ENCODE peak calls at places on chromosomes 16 and 17, in seven cellular contexts. One of them, this sample, is unnamed.

GRCh38 chr17:17059301-17059890 is 17.1 kb downstream of the MPRIP start:
- DNase-seq in stimulated activated CD4-positive, alpha-beta T cell treated with anti-CD3 and anti-CD28 coated beads, Interleukin-1b, Interleukin-23, amount 100 ng/mL, for 1 hour: no peak
- DNase-seq in ureter: no peak
- DNase-seq in AG09319: no peak
- DNase-seq in stimulated activated CD8-positive, alpha-beta memory T cell treated with anti-CD3 and anti-CD28 coated beads, Interleukin-7, amount 100 ng/mL, for 1 hour: no peak
- DNase-seq in activated T-helper 1 cell treated with anti-CD3 and anti-CD28 coated beads, Interleukin-12 subunit alpha, Interleukin-12 subunit beta, Interleukin-2, Interleukin-4 antibody, amounts not matched to agents 30 ng/mL and 10 ng/mL and 1 ng/mL, durations not matched to agents 14 hours and 24 hours and 36 hours: no peak
- DNase-seq in GM18507: no peak
- DNase-seq in this sample: no peak

GRCh38 chr17:49952209-49952911 is 16.6 kb upstream of the DLX4 start:
- DNase-seq in stimulated activated CD4-positive, alpha-beta T cell treated with anti-CD3 and anti-CD28 coated beads, Interleukin-1b, Interleukin-23, amount 100 ng/mL, for 1 hour: peak
- DNase-seq in GM18507: peak
- DNase-seq in AG09319: peak
- DNase-seq in stimulated activated CD8-positive, alpha-beta memory T cell treated with anti-CD3 and anti-CD28 coated beads, Interleukin-7, amount 100 ng/mL, for 1 hour: peak
- DNase-seq in ureter: peak
- DNase-seq in activated T-helper 1 cell treated with anti-CD3 and anti-CD28 coated beads, Interleukin-12 subunit alpha, Interleukin-12 subunit beta, Interleukin-2, Interleukin-4 antibody, amounts not matched to agents 30 ng/mL and 10 ng/mL and 1 ng/mL, durations not matched to agents 14 hours and 24 hours and 36 hours: peak
- DNase-seq in this sample: peak

GRCh38 chr16:1034230-1035065 is 38.1 kb upstream of the SSTR5 start:
- DNase-seq in stimulated activated CD8-positive, alpha-beta memory T cell treated with anti-CD3 and anti-CD28 coated beads, Interleukin-7, amount 100 ng/mL, for 1 hour: no peak
- DNase-seq in GM18507: no peak
- DNase-seq in stimulated activated CD4-positive, alpha-beta T cell treated with anti-CD3 and anti-CD28 coated beads, Interleukin-1b, Interleukin-23, amount 100 ng/mL, for 1 hour: no peak
- DNase-seq in ureter: no peak
- DNase-seq in activated T-helper 1 cell treated with anti-CD3 and anti-CD28 coated beads, Interleukin-12 subunit alpha, Interleukin-12 subunit beta, Interleukin-2, Interleukin-4 antibody, amounts not matched to agents 30 ng/mL and 10 ng/mL and 1 ng/mL, durations not matched to agents 14 hours and 24 hours and 36 hours: no peak
- DNase-seq in AG09319: no peak
- DNase-seq in this sample: no peak

GRCh38 chr17:66570353-66571195 is 264.3 kb upstream of the CACNG5 start:
- DNase-seq in AG09319: no peak
- DNase-seq in stimulated activated CD8-positive, alpha-beta memory T cell treated with anti-CD3 and anti-CD28 coated beads, Interleukin-7, amount 100 ng/mL, for 1 hour: no peak
- DNase-seq in activated T-helper 1 cell treated with anti-CD3 and anti-CD28 coated beads, Interleukin-12 subunit alpha, Interleukin-12 subunit beta, Interleukin-2, Interleukin-4 antibody, amounts not matched to agents 30 ng/mL and 10 ng/mL and 1 ng/mL, durations not matched to agents 14 hours and 24 hours and 36 hours: no peak
- DNase-seq in stimulated activated CD4-positive, alpha-beta T cell treated with anti-CD3 and anti-CD28 coated beads, Interleukin-1b, Interleukin-23, amount 100 ng/mL, for 1 hour: no peak
- DNase-seq in GM18507: no peak
- DNase-seq in ureter: peak
- DNase-seq in this sample: no peak

GRCh38 chr16:18975109-18975508 is 8.6 kb upstream of the TMC7 start:
- DNase-seq in ureter: no peak
- DNase-seq in GM18507: no peak
- DNase-seq in stimulated activated CD4-positive, alpha-beta T cell treated with anti-CD3 and anti-CD28 coated beads, Interleukin-1b, Interleukin-23, amount 100 ng/mL, for 1 hour: no peak
- DNase-seq in stimulated activated CD8-positive, alpha-beta memory T cell treated with anti-CD3 and anti-CD28 coated beads, Interleukin-7, amount 100 ng/mL, for 1 hour: no peak
- DNase-seq in AG09319: no peak
- DNase-seq in activated T-helper 1 cell treated with anti-CD3 and anti-CD28 coated beads, Interleukin-12 subunit alpha, Interleukin-12 subunit beta, Interleukin-2, Interleukin-4 antibody, amounts not matched to agents 30 ng/mL and 10 ng/mL and 1 ng/mL, durations not matched to agents 14 hours and 24 hours and 36 hours: no peak
- DNase-seq in this sample: no peak

GRCh38 chr17:48492401-48493298 is 38.2 kb downstream of the HOXB1 start:
- DNase-seq in stimulated activated CD8-positive, alpha-beta memory T cell treated with anti-CD3 and anti-CD28 coated beads, Interleukin-7, amount 100 ng/mL, for 1 hour: peak
- DNase-seq in activated T-helper 1 cell treated with anti-CD3 and anti-CD28 coated beads, Interleukin-12 subunit alpha, Interleukin-12 subunit beta, Interleukin-2, Interleukin-4 antibody, amounts not matched to agents 30 ng/mL and 10 ng/mL and 1 ng/mL, durations not matched to agents 14 hours and 24 hours and 36 hours: peak
- DNase-seq in ureter: peak
- DNase-seq in stimulated activated CD4-positive, alpha-beta T cell treated with anti-CD3 and anti-CD28 coated beads, Interleukin-1b, Interleukin-23, amount 100 ng/mL, for 1 hour: peak
- DNase-seq in AG09319: no peak
- DNase-seq in GM18507: peak
- DNase-seq in this sample: peak

GRCh38 chr17:10618202-10618635 is 38.9 kb downstream of the MYH3 start:
- DNase-seq in stimulated activated CD4-positive, alpha-beta T cell treated with anti-CD3 and anti-CD28 coated beads, Interleukin-1b, Interleukin-23, amount 100 ng/mL, for 1 hour: no peak
- DNase-seq in ureter: peak
- DNase-seq in activated T-helper 1 cell treated with anti-CD3 and anti-CD28 coated beads, Interleukin-12 subunit alpha, Interleukin-12 subunit beta, Interleukin-2, Interleukin-4 antibody, amounts not matched to agents 30 ng/mL and 10 ng/mL and 1 ng/mL, durations not matched to agents 14 hours and 24 hours and 36 hours: peak
- DNase-seq in GM18507: peak
- DNase-seq in AG09319: peak
- DNase-seq in stimulated activated CD8-positive, alpha-beta memory T cell treated with anti-CD3 and anti-CD28 coated beads, Interleukin-7, amount 100 ng/mL, for 1 hour: peak
- DNase-seq in this sample: peak

GRCh38 chr17:42200702-42201101 is 6.4 kb upstream of the GHDC start:
- DNase-seq in GM18507: no peak
- DNase-seq in stimulated activated CD4-positive, alpha-beta T cell treated with anti-CD3 and anti-CD28 coated beads, Interleukin-1b, Interleukin-23, amount 100 ng/mL, for 1 hour: no peak
- DNase-seq in AG09319: no peak
- DNase-seq in stimulated activated CD8-positive, alpha-beta memory T cell treated with anti-CD3 and anti-CD28 coated beads, Interleukin-7, amount 100 ng/mL, for 1 hour: no peak
- DNase-seq in activated T-helper 1 cell treated with anti-CD3 and anti-CD28 coated beads, Interleukin-12 subunit alpha, Interleukin-12 subunit beta, Interleukin-2, Interleukin-4 antibody, amounts not matched to agents 30 ng/mL and 10 ng/mL and 1 ng/mL, durations not matched to agents 14 hours and 24 hours and 36 hours: no peak
- DNase-seq in ureter: no peak
- DNase-seq in this sample: no peak

GRCh38 chr17:77375108-77375507 is 234.3 kb downstream of the SEC14L1 start:
- DNase-seq in activated T-helper 1 cell treated with anti-CD3 and anti-CD28 coated beads, Interleukin-12 subunit alpha, Interleukin-12 subunit beta, Interleukin-2, Interleukin-4 antibody, amounts not matched to agents 30 ng/mL and 10 ng/mL and 1 ng/mL, durations not matched to agents 14 hours and 24 hours and 36 hours: no peak
- DNase-seq in stimulated activated CD8-positive, alpha-beta memory T cell treated with anti-CD3 and anti-CD28 coated beads, Interleukin-7, amount 100 ng/mL, for 1 hour: no peak
- DNase-seq in ureter: no peak
- DNase-seq in AG09319: no peak
- DNase-seq in stimulated activated CD4-positive, alpha-beta T cell treated with anti-CD3 and anti-CD28 coated beads, Interleukin-1b, Interleukin-23, amount 100 ng/mL, for 1 hour: no peak
- DNase-seq in GM18507: no peak
- DNase-seq in this sample: no peak

GRCh38 chr16:49638696-49639629 is 216.9 kb downstream of the ZNF423 start:
- DNase-seq in activated T-helper 1 cell treated with anti-CD3 and anti-CD28 coated beads, Interleukin-12 subunit alpha, Interleukin-12 subunit beta, Interleukin-2, Interleukin-4 antibody, amounts not matched to agents 30 ng/mL and 10 ng/mL and 1 ng/mL, durations not matched to agents 14 hours and 24 hours and 36 hours: no peak
- DNase-seq in AG09319: no peak
- DNase-seq in stimulated activated CD4-positive, alpha-beta T cell treated with anti-CD3 and anti-CD28 coated beads, Interleukin-1b, Interleukin-23, amount 100 ng/mL, for 1 hour: no peak
- DNase-seq in ureter: no peak
- DNase-seq in GM18507: no peak
- DNase-seq in stimulated activated CD8-positive, alpha-beta memory T cell treated with anti-CD3 and anti-CD28 coated beads, Interleukin-7, amount 100 ng/mL, for 1 hour: no peak
- DNase-seq in this sample: no peak

GRCh38 chr16:65121870-65122723 is at the start of gene CDH11:
- DNase-seq in GM18507: no peak
- DNase-seq in stimulated activated CD8-positive, alpha-beta memory T cell treated with anti-CD3 and anti-CD28 coated beads, Interleukin-7, amount 100 ng/mL, for 1 hour: no peak
- DNase-seq in AG09319: peak
- DNase-seq in ureter: peak
- DNase-seq in activated T-helper 1 cell treated with anti-CD3 and anti-CD28 coated beads, Interleukin-12 subunit alpha, Interleukin-12 subunit beta, Interleukin-2, Interleukin-4 antibody, amounts not matched to agents 30 ng/mL and 10 ng/mL and 1 ng/mL, durations not matched to agents 14 hours and 24 hours and 36 hours: no peak
- DNase-seq in stimulated activated CD4-positive, alpha-beta T cell treated with anti-CD3 and anti-CD28 coated beads, Interleukin-1b, Interleukin-23, amount 100 ng/mL, for 1 hour: no peak
- DNase-seq in this sample: no peak

GRCh38 chr17:68462381-68463210 is 5.3 kb upstream of the WIPI1 start:
- DNase-seq in GM18507: peak
- DNase-seq in stimulated activated CD4-positive, alpha-beta T cell treated with anti-CD3 and anti-CD28 coated beads, Interleukin-1b, Interleukin-23, amount 100 ng/mL, for 1 hour: peak
- DNase-seq in ureter: peak
- DNase-seq in AG09319: peak
- DNase-seq in stimulated activated CD8-positive, alpha-beta memory T cell treated with anti-CD3 and anti-CD28 coated beads, Interleukin-7, amount 100 ng/mL, for 1 hour: peak
- DNase-seq in activated T-helper 1 cell treated with anti-CD3 and anti-CD28 coated beads, Interleukin-12 subunit alpha, Interleukin-12 subunit beta, Interleukin-2, Interleukin-4 antibody, amounts not matched to agents 30 ng/mL and 10 ng/mL and 1 ng/mL, durations not matched to agents 14 hours and 24 hours and 36 hours: peak
- DNase-seq in this sample: peak

GRCh38 chr17:30291571-30292489 is at the start of gene BLMH:
- DNase-seq in GM18507: peak
- DNase-seq in stimulated activated CD4-positive, alpha-beta T cell treated with anti-CD3 and anti-CD28 coated beads, Interleukin-1b, Interleukin-23, amount 100 ng/mL, for 1 hour: peak
- DNase-seq in stimulated activated CD8-positive, alpha-beta memory T cell treated with anti-CD3 and anti-CD28 coated beads, Interleukin-7, amount 100 ng/mL, for 1 hour: peak
- DNase-seq in AG09319: peak
- DNase-seq in ureter: peak
- DNase-seq in activated T-helper 1 cell treated with anti-CD3 and anti-CD28 coated beads, Interleukin-12 subunit alpha, Interleukin-12 subunit beta, Interleukin-2, Interleukin-4 antibody, amounts not matched to agents 30 ng/mL and 10 ng/mL and 1 ng/mL, durations not matched to agents 14 hours and 24 hours and 36 hours: peak
- DNase-seq in this sample: no peak

GRCh38 chr16:28163699-28164584 is 47.8 kb downstream of the XPO6 start:
- DNase-seq in stimulated activated CD8-positive, alpha-beta memory T cell treated with anti-CD3 and anti-CD28 coated beads, Interleukin-7, amount 100 ng/mL, for 1 hour: no peak
- DNase-seq in activated T-helper 1 cell treated with anti-CD3 and anti-CD28 coated beads, Interleukin-12 subunit alpha, Interleukin-12 subunit beta, Interleukin-2, Interleukin-4 antibody, amounts not matched to agents 30 ng/mL and 10 ng/mL and 1 ng/mL, durations not matched to agents 14 hours and 24 hours and 36 hours: no peak
- DNase-seq in GM18507: no peak
- DNase-seq in stimulated activated CD4-positive, alpha-beta T cell treated with anti-CD3 and anti-CD28 coated beads, Interleukin-1b, Interleukin-23, amount 100 ng/mL, for 1 hour: no peak
- DNase-seq in AG09319: peak
- DNase-seq in ureter: no peak
- DNase-seq in this sample: no peak

GRCh38 chr17:3015890-3016289 is 47.5 kb downstream of the OR1D5 start:
- DNase-seq in AG09319: no peak
- DNase-seq in stimulated activated CD8-positive, alpha-beta memory T cell treated with anti-CD3 and anti-CD28 coated beads, Interleukin-7, amount 100 ng/mL, for 1 hour: no peak
- DNase-seq in activated T-helper 1 cell treated with anti-CD3 and anti-CD28 coated beads, Interleukin-12 subunit alpha, Interleukin-12 subunit beta, Interleukin-2, Interleukin-4 antibody, amounts not matched to agents 30 ng/mL and 10 ng/mL and 1 ng/mL, durations not matched to agents 14 hours and 24 hours and 36 hours: no peak
- DNase-seq in ureter: no peak
- DNase-seq in GM18507: no peak
- DNase-seq in stimulated activated CD4-positive, alpha-beta T cell treated with anti-CD3 and anti-CD28 coated beads, Interleukin-1b, Interleukin-23, amount 100 ng/mL, for 1 hour: no peak
- DNase-seq in this sample: no peak

GRCh38 chr17:3792481-3792880 is 8.5 kb downstream of the ITGAE start:
- DNase-seq in stimulated activated CD8-positive, alpha-beta memory T cell treated with anti-CD3 and anti-CD28 coated beads, Interleukin-7, amount 100 ng/mL, for 1 hour: no peak
- DNase-seq in activated T-helper 1 cell treated with anti-CD3 and anti-CD28 coated beads, Interleukin-12 subunit alpha, Interleukin-12 subunit beta, Interleukin-2, Interleukin-4 antibody, amounts not matched to agents 30 ng/mL and 10 ng/mL and 1 ng/mL, durations not matched to agents 14 hours and 24 hours and 36 hours: no peak
- DNase-seq in stimulated activated CD4-positive, alpha-beta T cell treated with anti-CD3 and anti-CD28 coated beads, Interleukin-1b, Interleukin-23, amount 100 ng/mL, for 1 hour: no peak
- DNase-seq in AG09319: no peak
- DNase-seq in GM18507: no peak
- DNase-seq in ureter: no peak
- DNase-seq in this sample: no peak

GRCh38 chr16:31202402-31203385 is at the start of gene PYCARD:
- DNase-seq in AG09319: no peak
- DNase-seq in ureter: peak
- DNase-seq in GM18507: no peak
- DNase-seq in stimulated activated CD4-positive, alpha-beta T cell treated with anti-CD3 and anti-CD28 coated beads, Interleukin-1b, Interleukin-23, amount 100 ng/mL, for 1 hour: no peak
- DNase-seq in activated T-helper 1 cell treated with anti-CD3 and anti-CD28 coated beads, Interleukin-12 subunit alpha, Interleukin-12 subunit beta, Interleukin-2, Interleukin-4 antibody, amounts not matched to agents 30 ng/mL and 10 ng/mL and 1 ng/mL, durations not matched to agents 14 hours and 24 hours and 36 hours: no peak
- DNase-seq in stimulated activated CD8-positive, alpha-beta memory T cell treated with anti-CD3 and anti-CD28 coated beads, Interleukin-7, amount 100 ng/mL, for 1 hour: no peak
- DNase-seq in this sample: no peak

GRCh38 chr17:32259596-32259995 is 6.0 kb upstream of the RHBDL3 start:
- DNase-seq in activated T-helper 1 cell treated with anti-CD3 and anti-CD28 coated beads, Interleukin-12 subunit alpha, Interleukin-12 subunit beta, Interleukin-2, Interleukin-4 antibody, amounts not matched to agents 30 ng/mL and 10 ng/mL and 1 ng/mL, durations not matched to agents 14 hours and 24 hours and 36 hours: no peak
- DNase-seq in AG09319: no peak
- DNase-seq in ureter: no peak
- DNase-seq in GM18507: no peak
- DNase-seq in stimulated activated CD8-positive, alpha-beta memory T cell treated with anti-CD3 and anti-CD28 coated beads, Interleukin-7, amount 100 ng/mL, for 1 hour: no peak
- DNase-seq in stimulated activated CD4-positive, alpha-beta T cell treated with anti-CD3 and anti-CD28 coated beads, Interleukin-1b, Interleukin-23, amount 100 ng/mL, for 1 hour: no peak
- DNase-seq in this sample: no peak

GRCh38 chr17:74859439-74860228 is at the start of gene GRIN2C:
- DNase-seq in activated T-helper 1 cell treated with anti-CD3 and anti-CD28 coated beads, Interleukin-12 subunit alpha, Interleukin-12 subunit beta, Interleukin-2, Interleukin-4 antibody, amounts not matched to agents 30 ng/mL and 10 ng/mL and 1 ng/mL, durations not matched to agents 14 hours and 24 hours and 36 hours: peak
- DNase-seq in ureter: no peak
- DNase-seq in GM18507: no peak
- DNase-seq in AG09319: no peak
- DNase-seq in stimulated activated CD8-positive, alpha-beta memory T cell treated with anti-CD3 and anti-CD28 coated beads, Interleukin-7, amount 100 ng/mL, for 1 hour: no peak
- DNase-seq in stimulated activated CD4-positive, alpha-beta T cell treated with anti-CD3 and anti-CD28 coated beads, Interleukin-1b, Interleukin-23, amount 100 ng/mL, for 1 hour: no peak
- DNase-seq in this sample: no peak

GRCh38 chr17:31736855-31737625 is 122.0 kb downstream of the COPRS start:
- DNase-seq in GM18507: no peak
- DNase-seq in ureter: no peak
- DNase-seq in AG09319: no peak
- DNase-seq in stimulated activated CD8-positive, alpha-beta memory T cell treated with anti-CD3 and anti-CD28 coated beads, Interleukin-7, amount 100 ng/mL, for 1 hour: no peak
- DNase-seq in activated T-helper 1 cell treated with anti-CD3 and anti-CD28 coated beads, Interleukin-12 subunit alpha, Interleukin-12 subunit beta, Interleukin-2, Interleukin-4 antibody, amounts not matched to agents 30 ng/mL and 10 ng/mL and 1 ng/mL, durations not matched to agents 14 hours and 24 hours and 36 hours: no peak
- DNase-seq in stimulated activated CD4-positive, alpha-beta T cell treated with anti-CD3 and anti-CD28 coated beads, Interleukin-1b, Interleukin-23, amount 100 ng/mL, for 1 hour: no peak
- DNase-seq in this sample: no peak

This sample was measured in SW 1271.